ENCODE peak calls at places on chromosomes 12 and 14, in five cellular contexts. D is CD4-positive, CD25-positive, alpha-beta regulatory T cell; T is uterus; Z is aorta; J is right atrium auricular region. C is an unnamed sample.

GRCh38 chr14:90263748-90264449 is 7.5 kb downstream of the PSMC1 start:
- DNase-seq in J (no peak), D (peak; percentile 20), T (no peak), Z (no peak), C (no peak)

GRCh38 chr12:33596814-33597213 is 157.2 kb upstream of the SYT10 start:
- DNase-seq in T (no peak), Z (no peak), D (no peak), J (no peak), C (no peak)

GRCh38 chr14:76812422-76813383 is at the start of gene ANGEL1:
- DNase-seq in T (peak; percentile 96), D (peak; percentile 96), Z (peak; percentile 97), J (peak; percentile 98), C (peak; percentile 100)

GRCh38 chr12:34033628-34034296 is 11.5 kb downstream of the ALG10 start:
- DNase-seq in Z (no peak), J (no peak), D (peak; percentile 42), T (no peak), C (peak; percentile 75)

GRCh38 chr14:93032301-93032929 is 83.3 kb downstream of the ITPK1 start:
- DNase-seq in D (no peak), J (no peak), Z (no peak), T (no peak), C (no peak)

GRCh38 chr14:102508774-102509743 is 517 bp downstream of the ANKRD9 start:
- DNase-seq in J (peak; percentile 82), D (peak; percentile 50), Z (peak; percentile 75), T (peak; percentile 67), C (no peak)

GRCh38 chr12:47903151-47903611 is 1.6 kb downstream of the VDR start:
- DNase-seq in Z (peak; percentile 63), J (no peak), T (no peak), D (no peak), C (no peak)

GRCh38 chr12:130818381-130819247 is 20.4 kb downstream of the STX2 start:
- DNase-seq in J (no peak), Z (peak; percentile 73), D (peak; percentile 68), T (peak; percentile 55), C (peak; percentile 85)

GRCh38 chr14:46574236-46574970 is 77.2 kb downstream of the RPL10L start:
- DNase-seq in J (no peak), Z (no peak), T (no peak), D (no peak), C (no peak)

GRCh38 chr12:47741340-47741703 is 16.0 kb upstream of the ENDOU start:
- DNase-seq in Z (peak; percentile 93), J (peak; percentile 81), T (peak; percentile 47), D (peak; percentile 63), C (peak; percentile 93)

GRCh38 chr12:112858776-112859175 is 48.0 kb upstream of the OAS1 start:
- DNase-seq in D (no peak), T (no peak), J (no peak), Z (no peak), C (no peak)

GRCh38 chr12:29796823-29797263 is 13.1 kb upstream of the TMTC1 start:
- DNase-seq in D (no peak), Z (no peak), J (no peak), T (peak; percentile 23), C (no peak)

GRCh38 chr12:7219599-7220243 is 30.2 kb downstream of the PEX5 start:
- DNase-seq in T (peak; percentile 42), D (peak; percentile 69), J (peak; percentile 71), Z (peak; percentile 79), C (peak; percentile 92)

GRCh38 chr12:57896437-57897201 is 44.7 kb upstream of the ATP23 start:
- DNase-seq in D (no peak), Z (peak; percentile 88), T (peak; percentile 84), J (peak; percentile 83), C (no peak)

GRCh38 chr12:91388573-91388972 is 206.0 kb upstream of the DCN start:
- DNase-seq in T (no peak), J (no peak), D (no peak), Z (no peak), C (no peak)

GRCh38 chr12:34397591-34398365 is 375.5 kb downstream of the ALG10 start:
- DNase-seq in Z (peak; percentile 39), D (no peak), J (peak; percentile 28), T (peak; percentile 6), C (no peak)

GRCh38 chr12:32159925-32160324 is 53.3 kb downstream of the BICD1 start:
- DNase-seq in D (no peak), J (no peak), T (no peak), Z (no peak), C (no peak)

GRCh38 chr14:99274346-99275221 is 2.6 kb upstream of the BCL11B start:
- DNase-seq in T (peak; percentile 50), J (no peak), Z (no peak), D (peak; percentile 60), C (no peak)

GRCh38 chr12:19205120-19205519 is 75.6 kb downstream of the PLEKHA5 start:
- DNase-seq in D (no peak), T (no peak), Z (no peak), J (no peak), C (peak; percentile 87)

GRCh38 chr12:52980773-52981423 is 25.4 kb upstream of the EIF4B start:
- DNase-seq in J (peak; percentile 94), T (peak; percentile 82), D (peak; percentile 80), Z (peak; percentile 91), C (peak; percentile 94)

GRCh38 chr14:101630056-101630960 is 69.0 kb downstream of the DIO3 start:
- DNase-seq in D (no peak), J (no peak), Z (no peak), T (no peak), C (no peak)

GRCh38 chr12:59372971-59373370 is 222.9 kb upstream of the SLC16A7 start:
- DNase-seq in T (no peak), J (no peak), D (no peak), Z (no peak), C (peak; percentile 60)

GRCh38 chr14:105890474-105891220 is 364.3 kb downstream of the TMEM121 start:
- DNase-seq in D (no peak), Z (peak; percentile 36), J (no peak), T (peak; percentile 4), C (no peak)

GRCh38 chr12:27861428-27862167 is 81.6 kb upstream of the MANSC4 start:
- DNase-seq in T (peak; percentile 26), Z (no peak), J (peak; percentile 77), D (no peak), C (no peak)

GRCh38 chr12:89162704-89163261 is 189.5 kb downstream of the DUSP6 start:
- DNase-seq in D (no peak), Z (peak; percentile 81), T (peak; percentile 70), J (peak; percentile 85), C (no peak)

GRCh38 chr12:110126557-110126956 is 2.4 kb downstream of the IFT81 start:
- DNase-seq in T (no peak), D (no peak), J (no peak), Z (no peak), C (peak; percentile 40)

GRCh38 chr12:65879878-65880277 is 55.6 kb downstream of the HMGA2 start:
- DNase-seq in Z (no peak), D (no peak), J (no peak), T (no peak), C (no peak)
- H3K4me3 ChIP-seq in Z (no peak overlapping the region), D (no peak overlapping the region), J (no peak overlapping the region), T (no peak overlapping the region), C (no peak overlapping the region)

DNA sequence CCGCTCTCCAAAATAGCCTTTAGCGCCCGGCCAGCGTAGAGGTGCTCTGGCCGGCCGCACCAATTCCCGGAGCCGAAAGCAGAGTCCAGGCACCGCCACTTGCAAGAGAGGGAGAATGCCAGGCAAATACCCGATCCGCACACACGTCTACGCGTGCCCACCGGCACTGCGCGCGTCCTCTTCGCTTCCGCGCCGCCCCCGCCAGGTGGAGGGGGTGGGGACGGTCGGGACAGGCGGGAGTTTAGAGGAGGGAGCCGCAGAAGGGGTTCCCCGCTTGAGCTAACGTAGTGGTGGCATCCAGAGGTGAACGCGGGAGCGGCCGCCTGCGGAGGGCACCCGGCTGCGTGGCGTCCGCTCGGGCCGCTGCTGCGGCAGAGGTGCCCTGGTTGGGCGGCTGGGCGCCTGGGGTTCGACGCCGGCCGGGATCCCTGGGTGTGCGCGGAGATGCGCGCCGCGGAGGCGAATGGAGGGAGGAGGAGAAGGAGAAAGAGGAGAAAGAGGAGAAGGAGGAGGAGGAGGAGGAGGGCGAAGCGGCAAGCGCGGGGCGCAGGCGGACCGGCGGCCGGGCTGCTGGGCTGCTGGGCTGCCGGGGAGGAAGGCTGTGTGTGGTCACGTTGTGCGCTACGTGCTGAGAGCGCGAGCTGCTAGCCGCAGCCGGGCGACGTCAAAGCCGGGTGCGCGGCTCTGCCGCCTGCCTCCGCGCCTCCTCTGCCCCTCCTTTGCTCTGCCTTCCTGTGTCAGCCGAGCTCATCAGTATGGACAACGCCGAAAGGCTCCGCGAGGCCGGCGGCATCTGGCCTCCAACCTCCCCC is at the start of gene MDGA2:
- DNase-seq in Z (no peak), D (no peak), J (no peak), T (no peak), C (no peak)
- H3K4me3 ChIP-seq in Z (no peak within 1 kb of the TSS), D (no peak within 1 kb of the TSS), J (no peak within 1 kb of the TSS), T (no peak within 1 kb of the TSS), C (no peak within 1 kb of the TSS)

GRCh38 chr12:131828671-131829350 is 618 bp downstream of the MMP17 start:
- DNase-seq in T (no peak), D (no peak), J (no peak), Z (no peak), C (no peak)
- H3K4me3 ChIP-seq in T (peak overlapping the region; percentile 36), D (no peak overlapping the region), J (peak overlapping the region; percentile 39), Z (no peak overlapping the region), C (no peak overlapping the region)

GRCh38 chr12:132471858-132472255 is 18.1 kb upstream of the FBRSL1 start:
- DNase-seq in D (no peak), Z (no peak), J (no peak), T (no peak), C (no peak)
- H3K4me3 ChIP-seq in D (no peak overlapping the region), Z (no peak overlapping the region), J (no peak overlapping the region), T (no peak overlapping the region), C (no peak overlapping the region)

DNA sequence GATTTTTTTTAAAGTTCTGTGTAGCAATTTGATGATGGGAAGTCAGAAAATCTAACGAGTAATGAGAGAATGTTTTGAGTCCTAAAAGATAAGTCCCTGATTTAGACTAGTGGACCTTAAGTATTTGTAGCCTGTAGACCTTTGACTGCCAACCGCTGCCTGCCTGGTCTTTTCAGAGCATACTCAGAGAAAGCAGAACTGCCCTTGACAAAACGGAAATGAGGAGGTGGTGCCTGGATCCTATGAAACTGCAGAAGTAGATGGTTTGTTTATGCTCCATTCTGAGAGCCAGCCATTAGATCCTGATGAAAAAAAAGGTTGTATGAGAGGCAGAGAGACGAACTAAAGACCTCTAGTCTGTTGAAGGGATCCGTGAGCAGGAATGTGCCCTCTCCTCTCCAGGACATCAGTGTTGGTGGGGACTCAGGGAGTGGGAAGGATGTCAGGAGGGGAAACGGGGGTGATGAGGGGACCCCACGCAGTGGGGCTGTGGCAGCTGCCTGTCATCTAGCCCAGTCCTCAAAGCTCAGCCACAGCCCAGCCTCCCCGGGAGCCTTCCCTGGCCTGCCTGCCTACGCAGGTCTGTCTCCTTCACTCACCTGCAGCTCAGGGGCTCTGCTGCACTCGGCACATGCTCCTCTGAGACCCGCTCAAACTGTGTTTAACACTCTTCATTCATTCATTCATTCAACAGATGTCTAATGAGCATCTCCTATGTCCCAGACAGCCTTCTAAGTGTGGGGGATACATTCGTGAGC is 447.5 kb downstream of the AACS start:
- DNase-seq in J (no peak), T (no peak), Z (no peak), D (no peak), C (peak; percentile 56)
- H3K4me3 ChIP-seq in J (no peak overlapping the region), T (no peak overlapping the region), Z (no peak overlapping the region), D (no peak overlapping the region), C (no peak overlapping the region)

DNA sequence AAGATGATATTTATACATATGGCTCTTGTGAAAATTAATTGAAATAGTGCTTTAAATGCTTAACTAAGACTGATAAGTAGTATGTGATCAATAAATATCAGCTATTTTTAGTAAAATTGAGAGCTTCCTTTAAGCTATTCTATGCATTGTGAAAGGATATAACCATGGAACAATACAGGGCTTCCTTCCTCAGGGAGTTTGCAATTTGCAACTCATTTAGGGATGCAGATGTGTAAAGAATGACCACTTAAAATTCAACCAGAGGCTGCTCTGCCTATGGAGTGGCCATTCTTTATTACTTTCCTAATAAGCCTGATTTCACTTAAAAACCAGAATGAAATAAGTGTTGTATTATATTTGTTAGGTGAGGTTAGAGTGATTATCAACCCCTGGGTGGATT is 103.2 kb upstream of the PRICKLE1 start:
- DNase-seq in Z (no peak), D (no peak), T (no peak), J (no peak), C (no peak)
- H3K4me3 ChIP-seq in Z (no peak overlapping the region), D (no peak overlapping the region), T (no peak overlapping the region), J (no peak overlapping the region), C (no peak overlapping the region)

C was measured in Karpas-422.